ENCODE peak calls at places on chromosome 20, in four cellular contexts. W is SJSA1, S is sigmoid colon, R is cardiac muscle cell. A is an unnamed sample.

GRCh38 chr20:24938498-24938897 is 10.6 kb upstream of the CST7 start:
- DNase-seq in W (no peak), S (no peak), R (no peak), A (no peak)

GRCh38 chr20:21019831-21020655 is 86.1 kb downstream of the LINC00237 start:
- DNase-seq in W (no peak), S (no peak), R (no peak), A (no peak)

GRCh38 chr20:25739615-25740320 is 43.1 kb upstream of the ZNF337 start:
- DNase-seq in W (no peak), S (no peak), R (no peak), A (no peak)

GRCh38 chr20:31691646-31692275 is 30.9 kb downstream of the BCL2L1 start:
- DNase-seq in W (no peak), S (no peak), R (no peak), A (no peak)

GRCh38 chr20:3452690-3453089 is 18.1 kb upstream of the ATRN start:
- DNase-seq in W (no peak), S (no peak), R (no peak), A (no peak)

GRCh38 chr20:24470031-24470781 is 777 bp downstream of the SYNDIG1 start:
- DNase-seq in W (no peak), S (peak), R (peak), A (no peak)

GRCh38 chr20:53712212-53712977 is 118.8 kb upstream of the ZNF217 start:
- DNase-seq in W (no peak), S (no peak), R (no peak), A (no peak)

GRCh38 chr20:12617076-12617475 is 391.7 kb upstream of the SPTLC3 start:
- DNase-seq in W (no peak), S (no peak), R (no peak), A (no peak)

GRCh38 chr20:52959125-52959524 is 13.0 kb upstream of the TSHZ2 start:
- DNase-seq in W (peak), S (no peak), R (no peak), A (no peak)

GRCh38 chr20:4063631-4064030 is 48.3 kb upstream of the RNF24 start:
- DNase-seq in W (no peak), S (peak), R (peak), A (no peak)

GRCh38 chr20:316316-317068 is 8.9 kb upstream of the SOX12 start:
- DNase-seq in W (no peak), S (no peak), R (no peak), A (no peak)

GRCh38 chr20:18527836-18528235 is 20.1 kb downstream of the SEC23B start:
- DNase-seq in W (no peak), S (no peak), R (no peak), A (no peak)
- H3K27ac ChIP-seq in W (no peak), S (no peak), R (no peak), A (peak)

DNA sequence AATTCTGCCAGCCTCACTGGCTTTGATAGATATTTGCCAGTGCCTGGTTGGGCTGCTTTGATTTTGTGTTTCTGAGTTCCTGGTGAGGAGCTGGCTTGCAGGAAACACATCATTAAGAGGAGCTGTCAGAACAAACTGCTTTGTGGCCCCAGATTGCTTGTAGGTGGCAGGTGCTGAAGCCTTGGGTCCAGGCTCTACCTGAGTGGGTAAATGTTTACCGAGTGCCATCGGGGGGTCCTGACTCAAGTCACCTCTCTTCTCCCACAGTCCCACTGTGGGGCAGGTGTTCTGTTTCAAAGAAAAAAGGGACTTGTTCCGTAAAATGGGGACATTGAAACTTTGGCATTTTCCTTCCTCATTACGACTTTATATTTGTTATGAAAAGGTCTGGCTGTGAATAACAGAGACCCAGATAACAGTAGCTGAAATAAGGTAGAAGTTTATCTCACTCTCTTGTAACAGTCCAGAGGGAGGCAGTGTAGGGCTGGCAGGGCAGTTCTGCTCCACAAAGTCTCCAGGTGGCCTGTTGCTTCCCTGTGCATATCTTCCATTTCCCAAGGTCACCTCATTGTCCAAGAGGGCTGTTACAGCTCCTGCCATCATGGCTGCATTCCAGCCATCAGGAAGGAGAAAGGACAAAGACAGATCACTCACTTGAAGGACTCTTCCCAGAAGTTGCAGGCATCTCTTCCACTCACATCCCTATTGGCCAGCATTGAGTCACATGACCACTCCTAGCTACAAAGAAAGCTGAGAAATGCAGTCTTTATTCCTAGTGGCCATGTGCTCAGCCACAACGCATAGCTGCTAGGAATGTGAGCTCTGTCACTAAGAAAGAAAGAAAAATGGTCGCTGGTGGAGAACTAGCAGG is 149.9 kb upstream of the KCNG1 start:
- DNase-seq in W (no peak), S (no peak), R (no peak), A (no peak)
- H3K27ac ChIP-seq in W (no peak), S (no peak), R (no peak), A (no peak)

GRCh38 chr20:45037635-45038034 is 63.3 kb downstream of the KCNS1 start:
- DNase-seq in W (no peak), S (no peak), R (no peak), A (no peak)
- H3K27ac ChIP-seq in W (peak), S (no peak), R (no peak), A (peak)

DNA sequence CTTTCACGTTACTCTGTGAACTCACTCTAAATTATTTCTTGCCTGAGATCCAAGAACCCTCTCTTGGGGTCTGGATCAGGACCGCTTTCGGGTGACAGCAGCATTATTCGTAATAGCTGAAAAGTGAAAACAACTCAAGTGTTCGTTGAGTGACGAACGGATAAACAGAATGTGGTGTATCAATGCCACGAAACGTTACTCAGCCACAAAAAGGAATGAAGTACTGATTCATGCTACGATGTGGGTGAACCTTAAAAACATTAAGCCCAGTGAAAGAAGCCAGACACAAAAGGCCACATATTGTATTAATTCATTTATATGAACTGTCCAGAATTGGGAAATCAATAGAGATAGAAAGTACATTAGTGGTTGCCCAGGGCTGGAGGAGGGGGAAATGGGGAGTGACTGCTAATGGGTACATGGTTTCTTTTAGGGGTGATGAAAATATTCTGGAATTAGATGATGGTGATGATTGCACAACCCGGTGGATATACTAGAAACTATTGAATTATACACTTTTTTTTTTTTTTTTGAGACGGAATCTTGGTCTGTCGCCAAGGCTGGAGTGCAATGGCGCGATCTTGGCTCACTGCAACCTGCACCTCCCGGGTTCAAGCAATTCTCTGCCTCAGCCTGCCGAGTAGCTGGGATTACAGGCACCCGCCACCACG is 8.4 kb downstream of the PTGIS start:
- DNase-seq in W (no peak), S (peak), R (no peak), A (no peak)
- H3K27ac ChIP-seq in W (no peak), S (peak), R (no peak), A (no peak)

GRCh38 chr20:59604770-59605665 is 678 bp downstream of the PHACTR3 start:
- DNase-seq in W (no peak), S (no peak), R (no peak), A (no peak)
- H3K27ac ChIP-seq in W (no peak), S (no peak), R (no peak), A (no peak)

GRCh38 chr20:38973546-38974120 is 11.5 kb downstream of the DHX35 start:
- DNase-seq in W (peak), S (peak), R (no peak), A (no peak)

GRCh38 chr20:38968090-38968489 is 5.9 kb downstream of the DHX35 start:
- DNase-seq in W (no peak), S (peak), R (no peak), A (no peak)

GRCh38 chr20:38973107-38973506 is 11.0 kb downstream of the DHX35 start:
- DNase-seq in W (no peak), S (no peak), R (no peak), A (no peak)

GRCh38 chr20:38970302-38970701 is 8.2 kb downstream of the DHX35 start:
- DNase-seq in W (peak), S (no peak), R (no peak), A (peak)

GRCh38 chr20:38969708-38970107 is 7.6 kb downstream of the DHX35 start:
- DNase-seq in W (no peak), S (no peak), R (no peak), A (no peak)
- H3K27ac ChIP-seq in W (peak), S (peak), R (no peak), A (peak)

A was measured in epithelial cell of prostate.